ENCODE peak calls at places on chromosomes 2 and 18, in six cellular contexts. Q, I, A, D, H and P are unnamed samples.

GRCh38 chr2:239149501-239149900 is 251.3 kb downstream of the HDAC4 start:
- DNase-seq in Q (no peak), I (no peak), A (no peak), D (peak; percentile 21), H (no peak), P (no peak)

GRCh38 chr2:56008661-56009411 is 85.3 kb upstream of the EFEMP1 start:
- DNase-seq in Q (peak; percentile 48), I (no peak), A (no peak), D (peak; percentile 81), H (no peak), P (peak; percentile 43)

GRCh38 chr2:195575879-195576391 is 81.1 kb upstream of the SLC39A10 start:
- DNase-seq in Q (peak; percentile 78), I (no peak), A (no peak), D (no peak), H (no peak), P (no peak)

GRCh38 chr2:47559079-47559684 is 156.2 kb downstream of the MSH2 start:
- DNase-seq in Q (no peak), I (no peak), A (no peak), D (no peak), H (no peak), P (no peak)

GRCh38 chr2:240429341-240429871 is 6.1 kb upstream of the GPC1 start:
- DNase-seq in Q (no peak), I (peak; percentile 4), A (no peak), D (peak; percentile 21), H (no peak), P (no peak)

GRCh38 chr2:176115883-176116813 is at the start of gene HOXD10:
- DNase-seq in Q (peak; percentile 84), I (no peak), A (no peak), D (peak; percentile 86), H (no peak), P (no peak)

GRCh38 chr2:91442246-91442905 is 2750.9 kb downstream of the RPIA start:
- DNase-seq in Q (no peak), I (no peak), A (no peak), D (peak; percentile 20), H (peak; percentile 24), P (no peak)

GRCh38 chr2:9264301-9264700 is 57.7 kb downstream of the ASAP2 start:
- DNase-seq in Q (no peak), I (no peak), A (no peak), D (no peak), H (no peak), P (no peak)

GRCh38 chr18:76558881-76559667 is 64.0 kb upstream of the ZNF516 start:
- DNase-seq in Q (no peak), I (no peak), A (no peak), D (no peak), H (no peak), P (no peak)

GRCh38 chr2:120735750-120736170 is at the start of gene GLI2:
- DNase-seq in Q (peak; percentile 89), I (no peak), A (no peak), D (peak; percentile 82), H (no peak), P (no peak)

GRCh38 chr2:32135409-32135808 is 30.3 kb upstream of the SLC30A6 start:
- DNase-seq in Q (peak; percentile 92), I (no peak), A (no peak), D (no peak), H (no peak), P (no peak)

GRCh38 chr2:216996279-216996845 is 136.5 kb upstream of the TNP1 start:
- DNase-seq in Q (no peak), I (no peak), A (no peak), D (no peak), H (no peak), P (no peak)

GRCh38 chr2:12769492-12770105 is 52.9 kb downstream of the TRIB2 start:
- DNase-seq in Q (no peak), I (no peak), A (no peak), D (no peak), H (no peak), P (no peak)

GRCh38 chr18:44473394-44474066 is 207.2 kb upstream of the SETBP1 start:
- DNase-seq in Q (no peak), I (no peak), A (no peak), D (no peak), H (no peak), P (no peak)

GRCh38 chr2:17648571-17648970 is 105.0 kb downstream of the SMC6 start:
- DNase-seq in Q (no peak), I (no peak), A (no peak), D (no peak), H (no peak), P (no peak)

GRCh38 chr2:7627587-7627986 is 710.4 kb downstream of the RNF144A start:
- DNase-seq in Q (no peak), I (no peak), A (no peak), D (no peak), H (no peak), P (no peak)

GRCh38 chr2:28716265-28716865 is 35.3 kb upstream of the PPP1CB start:
- DNase-seq in Q (peak; percentile 76), I (peak; percentile 24), A (no peak), D (no peak), H (no peak), P (no peak)

GRCh38 chr2:157792345-157793052 is 83.6 kb downstream of the ACVR1 start:
- DNase-seq in Q (no peak), I (no peak), A (no peak), D (no peak), H (no peak), P (no peak)

GRCh38 chr2:51013870-51014526 is 17.9 kb downstream of the NRXN1 start:
- DNase-seq in Q (no peak), I (no peak), A (no peak), D (no peak), H (no peak), P (no peak)

GRCh38 chr18:69469444-69469919 is 68.8 kb downstream of the DOK6 start:
- DNase-seq in Q (peak; percentile 68), I (no peak), A (no peak), D (peak; percentile 63), H (peak; percentile 23), P (no peak)

GRCh38 chr2:156687715-156688114 is 251.5 kb downstream of the GPD2 start:
- DNase-seq in Q (peak; percentile 3), I (no peak), A (no peak), D (no peak), H (no peak), P (no peak)

GRCh38 chr2:100422320-100422719 is 4.9 kb upstream of the CHST10 start:
- DNase-seq in Q (peak; percentile 50), I (no peak), A (no peak), D (peak; percentile 55), H (no peak), P (peak; percentile 41)

GRCh38 chr2:72991980-72992733 is 74.8 kb downstream of the EMX1 start:
- DNase-seq in Q (no peak), I (no peak), A (no peak), D (peak; percentile 17), H (no peak), P (no peak)

GRCh38 chr2:148209598-148209997 is 188.7 kb downstream of the MBD5 start:
- DNase-seq in Q (peak; percentile 36), I (no peak), A (no peak), D (peak; percentile 47), H (no peak), P (peak; percentile 5)

GRCh38 chr2:129771606-129772598 is 207.6 kb upstream of the RAB6C start:
- DNase-seq in Q (no peak), I (no peak), A (no peak), D (peak; percentile 8), H (no peak), P (no peak)

GRCh38 chr2:148965596-148966431 is 72.7 kb upstream of the LYPD6B start:
- DNase-seq in Q (no peak), I (no peak), A (no peak), D (no peak), H (no peak), P (no peak)

GRCh38 chr18:8982416-8983183 is 119.9 kb upstream of the NDUFV2 start:
- DNase-seq in Q (peak; percentile 83), I (no peak), A (no peak), D (no peak), H (no peak), P (no peak)

GRCh38 chr2:9519250-9519649 is 36.4 kb downstream of the ADAM17 start:
- DNase-seq in Q (no peak), I (no peak), A (no peak), D (no peak), H (no peak), P (no peak)

GRCh38 chr2:239692348-239692747 is 291.5 kb upstream of the HDAC4 start:
- DNase-seq in Q (no peak), I (no peak), A (no peak), D (no peak), H (no peak), P (no peak)

GRCh38 chr18:25164211-25164836 is 187.6 kb downstream of the ZNF521 start:
- DNase-seq in Q (no peak), I (no peak), A (no peak), D (no peak), H (no peak), P (no peak)

GRCh38 chr18:28041366-28041765 is 135.6 kb downstream of the CDH2 start:
- DNase-seq in Q (peak; percentile 47), I (no peak), A (no peak), D (no peak), H (no peak), P (no peak)

GRCh38 chr2:136323935-136324334 is 206.0 kb upstream of the CXCR4 start:
- DNase-seq in Q (no peak), I (no peak), A (no peak), D (no peak), H (no peak), P (no peak)
- H3K27ac ChIP-seq in Q (no peak overlapping the region), I (no peak overlapping the region), A (no peak overlapping the region), D (no peak overlapping the region), H (no peak overlapping the region), P (no peak overlapping the region)

GRCh38 chr2:118667366-118667765 is 180.1 kb downstream of the EN1 start:
- DNase-seq in Q (no peak), I (no peak), A (no peak), D (no peak), H (no peak), P (no peak)
- H3K4me1 ChIP-seq in Q (peaks cover 39% of the 10 kb centered on the region), I (no peaks in the 10 kb centered on the region), A (no peaks in the 10 kb centered on the region), D (no peaks in the 10 kb centered on the region), H (no peaks in the 10 kb centered on the region), P (no peaks in the 10 kb centered on the region)

GRCh38 chr2:117801826-117802225 is 12.7 kb upstream of the DDX18 start:
- DNase-seq in Q (no peak), I (no peak), A (no peak), D (no peak), H (no peak), P (no peak)
- H3K27ac ChIP-seq in Q (no peak overlapping the region), I (no peak overlapping the region), A (no peak overlapping the region), D (no peak overlapping the region), H (no peak overlapping the region), P (no peak overlapping the region)

GRCh38 chr18:35123811-35124210 is 82.6 kb downstream of the MAPRE2 start:
- DNase-seq in Q (no peak), I (no peak), A (no peak), D (no peak), H (no peak), P (no peak)
- H3K4me1 ChIP-seq in Q (no peaks in the 10 kb centered on the region), I (peaks cover 6% of the 10 kb centered on the region), A (no peaks in the 10 kb centered on the region), D (no peaks in the 10 kb centered on the region), H (peaks cover 33% of the 10 kb centered on the region), P (peaks cover 2% of the 10 kb centered on the region)